ENCODE peak calls at places on chromosomes 5 and 9, in four cellular contexts. One of them, this sample, is unnamed.

GRCh38 chr5:97044057-97044456 is 98.4 kb downstream of the LIX1 start:
- DNase-seq in fibroblast of lung: no peak
- DNase-seq in amygdala: peak
- DNase-seq in activated naive CD4-positive, alpha-beta T cell treated with anti-CD3 and anti-CD28 coated beads, Interleukin-2, amount 50 U/mL, for 16 hours: no peak
- DNase-seq in this sample: peak

GRCh38 chr9:131660466-131661405 is 79.1 kb downstream of the RAPGEF1 start:
- DNase-seq in fibroblast of lung: no peak
- DNase-seq in amygdala: peak
- DNase-seq in activated naive CD4-positive, alpha-beta T cell treated with anti-CD3 and anti-CD28 coated beads, Interleukin-2, amount 50 U/mL, for 16 hours: no peak
- DNase-seq in this sample: no peak

GRCh38 chr9:137000177-137000930 is 4.0 kb upstream of the CLIC3 start:
- DNase-seq in fibroblast of lung: peak
- DNase-seq in amygdala: no peak
- DNase-seq in activated naive CD4-positive, alpha-beta T cell treated with anti-CD3 and anti-CD28 coated beads, Interleukin-2, amount 50 U/mL, for 16 hours: no peak
- DNase-seq in this sample: no peak

GRCh38 chr9:78932849-78933627 is 636.1 kb downstream of the PSAT1 start:
- DNase-seq in fibroblast of lung: peak
- DNase-seq in amygdala: no peak
- DNase-seq in activated naive CD4-positive, alpha-beta T cell treated with anti-CD3 and anti-CD28 coated beads, Interleukin-2, amount 50 U/mL, for 16 hours: no peak
- DNase-seq in this sample: peak

GRCh38 chr5:178483620-178484019 is 106.6 kb downstream of the COL23A1 start:
- DNase-seq in fibroblast of lung: no peak
- DNase-seq in amygdala: peak
- DNase-seq in activated naive CD4-positive, alpha-beta T cell treated with anti-CD3 and anti-CD28 coated beads, Interleukin-2, amount 50 U/mL, for 16 hours: peak
- DNase-seq in this sample: no peak

GRCh38 chr5:77239126-77239741 is 28.8 kb downstream of the PDE8B start:
- DNase-seq in fibroblast of lung: peak
- DNase-seq in amygdala: no peak
- DNase-seq in activated naive CD4-positive, alpha-beta T cell treated with anti-CD3 and anti-CD28 coated beads, Interleukin-2, amount 50 U/mL, for 16 hours: no peak
- DNase-seq in this sample: peak

GRCh38 chr5:127290946-127291763 is 559 bp downstream of the MEGF10 start:
- DNase-seq in fibroblast of lung: no peak
- DNase-seq in amygdala: no peak
- DNase-seq in activated naive CD4-positive, alpha-beta T cell treated with anti-CD3 and anti-CD28 coated beads, Interleukin-2, amount 50 U/mL, for 16 hours: no peak
- DNase-seq in this sample: no peak

GRCh38 chr9:129420721-129421120 is 200.2 kb downstream of the C9orf50 start:
- DNase-seq in fibroblast of lung: no peak
- DNase-seq in amygdala: no peak
- DNase-seq in activated naive CD4-positive, alpha-beta T cell treated with anti-CD3 and anti-CD28 coated beads, Interleukin-2, amount 50 U/mL, for 16 hours: no peak
- DNase-seq in this sample: no peak

This sample was measured in endothelial cell of umbilical vein.